ENCODE peak calls at places on chromosomes 3 and 15, in seven cellular contexts. I is GM12865, C is fibroblast of lung, G is cerebellum, S is pulmonary artery endothelial cell, B is C1 segment of cervical spinal cord, Q is neuronal stem cell. Y is an unnamed sample.

GRCh38 chr3:170975283-170976189 is 51.0 kb downstream of the SLC2A2 start:
- DNase-seq in I (no peak), C (no peak), G (no peak), S (no peak), B (no peak), Q (no peak), Y (no peak)

GRCh38 chr15:59687831-59688230 is 1.3 kb downstream of the BNIP2 start:
- DNase-seq in I (peak; percentile 66), C (peak; percentile 38), G (no peak), S (no peak), B (no peak), Q (no peak), Y (no peak)

GRCh38 chr3:31370093-31370666 is 162.5 kb upstream of the STT3B start:
- DNase-seq in I (no peak), C (no peak), G (no peak), S (no peak), B (no peak), Q (no peak), Y (no peak)

GRCh38 chr15:70854669-70854976 is 666 bp upstream of the LARP6 start:
- DNase-seq in I (peak; percentile 30), C (peak; percentile 61), G (peak; percentile 24), S (no peak), B (no peak), Q (peak; percentile 12), Y (no peak)

GRCh38 chr3:96678325-96678724 is 136.1 kb upstream of the EPHA6 start:
- DNase-seq in I (no peak), C (no peak), G (no peak), S (no peak), B (no peak), Q (no peak), Y (no peak)

GRCh38 chr15:41993447-41994170 is 21.3 kb upstream of the EHD4 start:
- DNase-seq in I (no peak), C (no peak), G (no peak), S (no peak), B (no peak), Q (no peak), Y (no peak)

GRCh38 chr3:128152419-128153155 is 694 bp upstream of the EEFSEC start:
- DNase-seq in I (peak; percentile 80), C (peak; percentile 62), G (no peak), S (peak; percentile 22), B (no peak), Q (no peak), Y (no peak)

GRCh38 chr15:60530653-60531052 is 51.7 kb upstream of the ICE2 start:
- DNase-seq in I (no peak), C (no peak), G (no peak), S (no peak), B (no peak), Q (no peak), Y (no peak)

GRCh38 chr3:140568842-140569520 is 108.9 kb upstream of the TRIM42 start:
- DNase-seq in I (no peak), C (peak; percentile 32), G (peak; percentile 54), S (no peak), B (no peak), Q (no peak), Y (no peak)

GRCh38 chr3:71039332-71039731 is 544.2 kb downstream of the FOXP1 start:
- DNase-seq in I (peak; percentile 14), C (no peak), G (no peak), S (no peak), B (no peak), Q (no peak), Y (no peak)

GRCh38 chr3:49785565-49786356 is 581 bp downstream of the IP6K1 start:
- DNase-seq in I (peak; percentile 33), C (peak; percentile 46), G (no peak), S (no peak), B (no peak), Q (peak; percentile 48), Y (peak; percentile 55)

GRCh38 chr15:60118146-60118545 is 114.0 kb downstream of the FOXB1 start:
- DNase-seq in I (no peak), C (no peak), G (no peak), S (no peak), B (no peak), Q (no peak), Y (no peak)

GRCh38 chr15:69755571-69756310 is 303.1 kb downstream of the RPLP1 start:
- DNase-seq in I (peak; percentile 93), C (peak; percentile 63), G (no peak), S (no peak), B (no peak), Q (no peak), Y (no peak)

GRCh38 chr15:83983634-83984458 is 251.7 kb upstream of the GOLGA6L4 start:
- DNase-seq in I (peak; percentile 70), C (peak; percentile 9), G (no peak), S (no peak), B (no peak), Q (no peak), Y (no peak)

GRCh38 chr15:67017318-67017717 is 48.1 kb upstream of the SMAD3 start:
- DNase-seq in I (no peak), C (no peak), G (no peak), S (no peak), B (no peak), Q (no peak), Y (no peak)

GRCh38 chr3:114025451-114025850 is 30.9 kb downstream of the CCDC191 start:
- DNase-seq in I (no peak), C (no peak), G (no peak), S (no peak), B (no peak), Q (no peak), Y (no peak)

GRCh38 chr3:188299068-188299467 is 145.1 kb downstream of the LPP start:
- DNase-seq in I (no peak), C (peak; percentile 47), G (no peak), S (no peak), B (no peak), Q (no peak), Y (no peak)

GRCh38 chr3:189331002-189331418 is 159.2 kb downstream of the TPRG1 start:
- DNase-seq in I (peak; percentile 19), C (no peak), G (no peak), S (no peak), B (no peak), Q (no peak), Y (no peak)

GRCh38 chr15:66298803-66299251 is 5.5 kb downstream of the DIS3L start:
- DNase-seq in I (no peak), C (no peak), G (no peak), S (no peak), B (no peak), Q (no peak), Y (no peak)

GRCh38 chr15:41994772-41995475 is 22.6 kb upstream of the EHD4 start:
- DNase-seq in I (no peak), C (no peak), G (no peak), S (no peak), B (no peak), Q (no peak), Y (no peak)

GRCh38 chr15:41284425-41285177 is 47.8 kb downstream of the OIP5 start:
- DNase-seq in I (peak; percentile 45), C (peak; percentile 24), G (peak; percentile 21), S (no peak), B (no peak), Q (peak; percentile 4), Y (peak; percentile 52)

GRCh38 chr3:117995795-117996194 is 1038.9 kb downstream of the IGSF11 start:
- DNase-seq in I (no peak), C (no peak), G (no peak), S (no peak), B (no peak), Q (no peak), Y (no peak)